ENCODE peak calls at places on chromosomes 3 and 15, in ten cellular contexts. L is astrocyte of the spinal cord; E is B cell; V is fibroblast of mammary gland; F is left lung; B is ovary; Z is tibial artery; O is CD4-positive, alpha-beta T cell; C is SK-N-SH; G is AG04450. J is an unnamed sample.

GRCh38 chr3:154886437-154886836 is 193.7 kb upstream of the MME start:
- DNase-seq in L (peak), E (no peak), V (peak), F (no peak), B (no peak), Z (no peak), O (no peak), C (peak), G (peak), J (no peak)

GRCh38 chr3:4684976-4685375 is 191.8 kb downstream of the ITPR1 start:
- DNase-seq in L (no peak), E (no peak), V (no peak), F (no peak), B (no peak), Z (no peak), O (no peak), C (no peak), G (no peak), J (no peak)

GRCh38 chr3:45943207-45943846 is at the start of gene CXCR6:
- DNase-seq in L (no peak), E (no peak), V (peak), F (no peak), B (no peak), Z (no peak), O (peak), C (no peak), G (no peak), J (no peak)

GRCh38 chr3:115960799-115961198 is 337.5 kb downstream of the GAP43 start:
- DNase-seq in L (no peak), E (no peak), V (no peak), F (no peak), B (no peak), Z (no peak), O (no peak), C (peak), G (no peak), J (no peak)

GRCh38 chr15:93974804-93975481 is 256.4 kb upstream of the MCTP2 start:
- DNase-seq in L (peak), E (no peak), V (peak), F (no peak), B (no peak), Z (no peak), O (no peak), C (peak), G (peak), J (no peak)

GRCh38 chr15:85178366-85178765 is 196.7 kb downstream of the PDE8A start:
- DNase-seq in L (no peak), E (no peak), V (no peak), F (no peak), B (no peak), Z (no peak), O (no peak), C (no peak), G (no peak), J (no peak)

GRCh38 chr3:81339040-81339845 is 422.2 kb downstream of the GBE1 start:
- DNase-seq in L (peak), E (no peak), V (peak), F (no peak), B (no peak), Z (no peak), O (no peak), C (peak), G (no peak), J (no peak)

GRCh38 chr3:170359178-170359704 is 1.7 kb downstream of the SKIL start:
- DNase-seq in L (peak), E (no peak), V (no peak), F (no peak), B (no peak), Z (no peak), O (no peak), C (no peak), G (no peak), J (no peak)

GRCh38 chr15:72306211-72306785 is 13.7 kb downstream of the CELF6 start:
- DNase-seq in L (peak), E (no peak), V (peak), F (no peak), B (no peak), Z (no peak), O (peak), C (peak), G (no peak), J (no peak)

GRCh38 chr15:39908186-39908585 is 11.9 kb downstream of the GPR176 start:
- DNase-seq in L (peak), E (no peak), V (peak), F (no peak), B (no peak), Z (no peak), O (no peak), C (peak), G (peak), J (no peak)

GRCh38 chr15:74621546-74621920 is 5.9 kb downstream of the CLK3 start:
- DNase-seq in L (no peak), E (no peak), V (no peak), F (no peak), B (no peak), Z (peak), O (no peak), C (no peak), G (no peak), J (no peak)

GRCh38 chr3:73611176-73611575 is 13.6 kb downstream of the PDZRN3 start:
- DNase-seq in L (no peak), E (no peak), V (peak), F (no peak), B (no peak), Z (no peak), O (no peak), C (no peak), G (no peak), J (no peak)

GRCh38 chr15:52383100-52383588 is 87.5 kb upstream of the MYO5C start:
- DNase-seq in L (no peak), E (no peak), V (no peak), F (no peak), B (no peak), Z (no peak), O (no peak), C (no peak), G (no peak), J (no peak)

GRCh38 chr15:65195542-65196026 is 10.4 kb upstream of the CLPX start:
- DNase-seq in L (no peak), E (no peak), V (no peak), F (no peak), B (no peak), Z (no peak), O (no peak), C (no peak), G (no peak), J (no peak)

GRCh38 chr15:25797035-25797434 is 66.1 kb downstream of the ATP10A start:
- DNase-seq in L (no peak), E (no peak), V (no peak), F (no peak), B (no peak), Z (no peak), O (no peak), C (no peak), G (no peak), J (no peak)

GRCh38 chr3:129123314-129124060 is 1.9 kb upstream of the RAB43 start:
- DNase-seq in L (no peak), E (peak), V (peak), F (no peak), B (no peak), Z (no peak), O (no peak), C (no peak), G (no peak), J (no peak)

GRCh38 chr15:55494927-55495326 is 13.1 kb downstream of the DNAAF4 start:
- DNase-seq in L (no peak), E (peak), V (no peak), F (no peak), B (no peak), Z (no peak), O (no peak), C (no peak), G (no peak), J (no peak)

GRCh38 chr3:194598771-194599557 is 34.3 kb downstream of the TMEM44 start:
- DNase-seq in L (peak), E (no peak), V (peak), F (peak), B (no peak), Z (no peak), O (no peak), C (no peak), G (no peak), J (no peak)

GRCh38 chr15:44719293-44719999 is 8.1 kb downstream of the B2M start:
- DNase-seq in L (peak), E (peak), V (peak), F (no peak), B (no peak), Z (no peak), O (peak), C (no peak), G (no peak), J (no peak)

GRCh38 chr3:42134867-42135464 is 43.8 kb downstream of the TRAK1 start:
- DNase-seq in L (no peak), E (no peak), V (no peak), F (no peak), B (no peak), Z (no peak), O (no peak), C (no peak), G (no peak), J (no peak)

GRCh38 chr3:16498130-16498890 is 15.2 kb downstream of the RFTN1 start:
- DNase-seq in L (no peak), E (no peak), V (no peak), F (no peak), B (no peak), Z (no peak), O (no peak), C (no peak), G (no peak), J (no peak)

GRCh38 chr15:43006991-43007390 is 86.4 kb upstream of the TTBK2 start:
- DNase-seq in L (no peak), E (no peak), V (no peak), F (no peak), B (no peak), Z (no peak), O (no peak), C (no peak), G (no peak), J (no peak)

GRCh38 chr15:85897818-85898717 is 103.3 kb upstream of the KLHL25 start:
- DNase-seq in L (no peak), E (no peak), V (no peak), F (no peak), B (no peak), Z (no peak), O (no peak), C (no peak), G (no peak), J (no peak)

GRCh38 chr3:111080357-111080937 is 8.8 kb downstream of the NECTIN3 start:
- DNase-seq in L (peak), E (no peak), V (peak), F (no peak), B (no peak), Z (no peak), O (no peak), C (peak), G (peak), J (no peak)

GRCh38 chr3:30704931-30705890 is 98.8 kb downstream of the TGFBR2 start:
- DNase-seq in L (no peak), E (no peak), V (no peak), F (no peak), B (no peak), Z (no peak), O (no peak), C (no peak), G (no peak), J (no peak)

GRCh38 chr15:99485153-99485947 is 80.4 kb upstream of the MEF2A start:
- DNase-seq in L (no peak), E (no peak), V (no peak), F (no peak), B (no peak), Z (no peak), O (no peak), C (no peak), G (no peak), J (no peak)

GRCh38 chr3:197516517-197516889 is 39.3 kb downstream of the BDH1 start:
- DNase-seq in L (peak), E (no peak), V (peak), F (no peak), B (no peak), Z (no peak), O (no peak), C (no peak), G (peak), J (no peak)

GRCh38 chr3:127044996-127045395 is 62.1 kb downstream of the PLXNA1 start:
- DNase-seq in L (no peak), E (no peak), V (peak), F (peak), B (no peak), Z (no peak), O (no peak), C (peak), G (no peak), J (no peak)

GRCh38 chr15:52653451-52653964 is 25.7 kb downstream of the ATOSA start:
- DNase-seq in L (peak), E (no peak), V (peak), F (no peak), B (no peak), Z (no peak), O (no peak), C (no peak), G (peak), J (no peak)

DNA sequence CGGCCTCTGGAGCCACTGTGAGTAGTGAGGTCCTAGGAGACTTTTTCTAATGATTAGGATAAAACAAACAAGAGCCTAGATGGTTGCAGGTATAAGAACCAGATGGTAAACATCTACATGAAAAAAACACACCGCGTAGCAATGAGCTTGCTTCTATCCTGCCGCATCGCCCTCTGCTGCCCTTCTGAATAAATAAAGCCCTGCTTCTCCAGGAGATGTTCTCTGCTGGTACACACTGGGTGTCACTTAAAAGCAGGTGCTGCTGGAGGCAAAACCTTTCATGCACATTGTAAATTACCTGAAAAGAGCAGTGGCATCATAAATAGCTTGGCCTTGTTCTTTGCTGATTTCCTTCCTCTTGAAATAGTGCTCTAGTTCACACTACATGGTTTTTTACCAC is 164.4 kb upstream of the TOPAZ1 start:
- DNase-seq in L (no peak), E (peak), V (no peak), F (no peak), B (no peak), Z (no peak), O (no peak), C (peak), G (no peak), J (no peak)
- TF ChIP-seq CTCF in L (peak), E (no peak), V (peak), F (no peak), B (no peak), Z (no peak), O (no peak), C (no peak), G (no peak), J (no peak)

DNA sequence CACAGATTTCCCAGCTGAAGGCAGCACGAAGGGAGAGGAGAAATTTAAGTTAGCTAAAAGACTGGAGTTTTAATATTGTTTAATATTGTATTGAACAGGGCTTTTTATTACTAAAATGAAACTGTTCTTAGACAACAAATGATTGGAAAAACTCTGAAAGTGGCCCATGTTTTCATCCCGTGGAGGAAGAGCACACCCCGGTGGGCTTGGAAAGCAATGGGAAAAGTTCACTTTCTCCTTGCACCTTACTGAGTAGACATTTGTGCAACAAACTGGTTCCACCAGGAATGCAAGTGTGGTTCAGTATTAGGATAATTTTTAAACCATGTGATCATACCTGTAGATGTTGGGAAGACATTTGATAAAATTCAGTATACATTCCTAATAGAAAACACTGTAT is 8.2 kb upstream of the ESYT3 start:
- DNase-seq in L (no peak), E (no peak), V (peak), F (no peak), B (no peak), Z (no peak), O (no peak), C (no peak), G (no peak), J (no peak)
- TF ChIP-seq CTCF in L (peak), E (no peak), V (peak), F (peak), B (peak), Z (peak), O (no peak), C (peak), G (peak), J (peak)

GRCh38 chr15:49832421-49832980 is 211.7 kb downstream of the DTWD1 start:
- DNase-seq in L (peak), E (no peak), V (peak), F (no peak), B (no peak), Z (no peak), O (no peak), C (peak), G (no peak), J (peak)
- TF ChIP-seq CTCF in L (peak), E (no peak), V (peak), F (no peak), B (no peak), Z (no peak), O (no peak), C (no peak), G (peak), J (peak)

GRCh38 chr3:119976214-119976613 is 118.0 kb downstream of the GSK3B start:
- DNase-seq in L (no peak), E (no peak), V (no peak), F (no peak), B (no peak), Z (no peak), O (no peak), C (no peak), G (no peak), J (no peak)

GRCh38 chr3:119978554-119979208 is 115.6 kb downstream of the GSK3B start:
- DNase-seq in L (no peak), E (no peak), V (no peak), F (no peak), B (no peak), Z (no peak), O (no peak), C (no peak), G (no peak), J (no peak)

GRCh38 chr3:119974666-119975065 is 119.6 kb downstream of the GSK3B start:
- DNase-seq in L (no peak), E (no peak), V (no peak), F (no peak), B (no peak), Z (no peak), O (no peak), C (no peak), G (no peak), J (no peak)

GRCh38 chr3:119981386-119981785 is 112.9 kb downstream of the GSK3B start:
- DNase-seq in L (no peak), E (no peak), V (no peak), F (no peak), B (no peak), Z (no peak), O (no peak), C (no peak), G (no peak), J (no peak)

GRCh38 chr3:119977353-119977752 is 116.9 kb downstream of the GSK3B start:
- DNase-seq in L (no peak), E (no peak), V (no peak), F (no peak), B (no peak), Z (no peak), O (no peak), C (no peak), G (no peak), J (no peak)
- TF ChIP-seq CTCF in L (no peak), E (no peak), V (no peak), F (no peak), B (no peak), Z (no peak), O (no peak), C (no peak), G (no peak), J (no peak)

GRCh38 chr3:18393906-18394305 is 31.2 kb downstream of the SATB1 start:
- DNase-seq in L (peak), E (no peak), V (peak), F (no peak), B (no peak), Z (no peak), O (no peak), C (no peak), G (no peak), J (no peak)

GRCh38 chr3:18386274-18386673 is 38.9 kb downstream of the SATB1 start:
- DNase-seq in L (peak), E (no peak), V (no peak), F (no peak), B (no peak), Z (no peak), O (no peak), C (no peak), G (no peak), J (no peak)

GRCh38 chr3:18390024-18390660 is 35.0 kb downstream of the SATB1 start:
- DNase-seq in L (no peak), E (no peak), V (no peak), F (no peak), B (no peak), Z (no peak), O (no peak), C (peak), G (no peak), J (no peak)

GRCh38 chr3:18385706-18386105 is 39.4 kb downstream of the SATB1 start:
- DNase-seq in L (no peak), E (no peak), V (no peak), F (no peak), B (no peak), Z (no peak), O (no peak), C (no peak), G (no peak), J (no peak)

DNA sequence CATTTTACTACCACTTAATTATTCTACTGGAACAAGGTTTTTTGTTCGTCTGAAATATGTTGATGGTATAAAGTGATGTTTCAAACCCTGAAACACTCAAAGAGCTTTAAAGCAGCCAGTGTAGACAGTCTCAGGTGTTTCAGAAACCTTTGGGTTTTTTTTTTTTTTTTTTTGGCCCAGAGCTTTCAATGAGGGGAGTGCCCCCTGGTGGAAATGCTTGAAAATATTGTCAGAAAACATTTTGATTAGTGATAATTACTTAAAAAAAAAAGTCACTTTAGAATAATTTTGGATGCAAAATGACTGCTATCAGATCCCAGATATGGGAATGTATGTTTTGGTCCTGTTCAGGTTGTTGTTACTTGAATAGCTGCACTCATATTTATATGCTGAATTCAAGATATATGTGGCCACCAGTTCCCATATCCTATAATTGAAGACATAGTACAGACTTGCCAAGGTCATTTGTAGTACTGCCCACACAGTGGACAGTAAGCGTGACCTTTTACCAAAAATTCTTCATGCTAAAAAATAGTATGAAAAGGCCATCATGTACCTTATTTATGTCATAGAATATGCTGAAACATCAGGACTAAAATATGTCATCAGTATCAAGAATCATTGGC is 35.9 kb downstream of the SATB1 start:
- DNase-seq in L (peak), E (peak), V (peak), F (no peak), B (no peak), Z (no peak), O (no peak), C (peak), G (no peak), J (no peak)
- TF ChIP-seq CTCF in L (peak), E (peak), V (peak), F (peak), B (no peak), Z (peak), O (peak), C (peak), G (peak), J (peak)

J was measured in progenitor cell of endocrine pancreas.